ENCODE peak calls at places on chromosomes 13 and 19, in ten cellular contexts. T, U, A, R, Y, V, M, Q, Z and G are unnamed samples.

GRCh38 chr19:16026131-16026530 is 50.2 kb upstream of the TPM4 start:
- DNase-seq in T (no peak), U (no peak), A (no peak), R (no peak), Y (no peak), V (no peak), M (no peak), Q (no peak), Z (no peak), G (peak; percentile 12)

GRCh38 chr19:56667311-56667870 is 4.2 kb downstream of the ZNF835 start:
- DNase-seq in T (no peak), U (no peak), A (no peak), R (no peak), Y (no peak), V (no peak), M (no peak), Q (no peak), Z (no peak), G (no peak)

GRCh38 chr19:16417660-16418596 is 53.8 kb downstream of the EPS15L1 start:
- DNase-seq in T (peak; percentile 29), U (peak; percentile 66), A (peak; percentile 68), R (peak; percentile 85), Y (peak; percentile 65), V (no peak), M (peak; percentile 74), Q (no peak), Z (peak; percentile 89), G (peak; percentile 78)

GRCh38 chr13:104024416-104025170 is 958.4 kb upstream of the SLC10A2 start:
- DNase-seq in T (peak; percentile 13), U (no peak), A (no peak), R (no peak), Y (no peak), V (no peak), M (no peak), Q (no peak), Z (no peak), G (no peak)

GRCh38 chr13:89687066-89687465 is 1660.4 kb upstream of the MIR17HG start:
- DNase-seq in T (no peak), U (no peak), A (no peak), R (no peak), Y (no peak), V (no peak), M (no peak), Q (no peak), Z (no peak), G (no peak)

GRCh38 chr19:45187421-45188100 is 9.0 kb downstream of the BLOC1S3 start:
- DNase-seq in T (no peak), U (no peak), A (no peak), R (peak; percentile 46), Y (peak; percentile 65), V (peak; percentile 22), M (no peak), Q (no peak), Z (peak; percentile 63), G (no peak)

GRCh38 chr19:11673608-11674041 is 65.1 kb downstream of the ZNF823 start:
- DNase-seq in T (no peak), U (peak; percentile 10), A (no peak), R (peak; percentile 84), Y (no peak), V (peak; percentile 42), M (peak; percentile 78), Q (no peak), Z (peak; percentile 87), G (peak; percentile 83)

GRCh38 chr19:28705008-28705407 is 507.9 kb downstream of the UQCRFS1 start:
- DNase-seq in T (peak; percentile 83), U (no peak), A (no peak), R (no peak), Y (no peak), V (no peak), M (no peak), Q (peak; percentile 21), Z (no peak), G (no peak)

GRCh38 chr13:97318532-97318931 is 96.4 kb downstream of the MBNL2 start:
- DNase-seq in T (no peak), U (no peak), A (no peak), R (no peak), Y (no peak), V (no peak), M (no peak), Q (no peak), Z (no peak), G (no peak)

GRCh38 chr13:107753286-107753685 is 462.1 kb downstream of the LIG4 start:
- DNase-seq in T (no peak), U (no peak), A (no peak), R (no peak), Y (no peak), V (no peak), M (no peak), Q (no peak), Z (no peak), G (no peak)

GRCh38 chr13:50379584-50379983 is 364.3 kb downstream of the KCNRG start:
- DNase-seq in T (no peak), U (no peak), A (no peak), R (no peak), Y (no peak), V (no peak), M (no peak), Q (no peak), Z (no peak), G (no peak)

GRCh38 chr13:50130686-50131051 is 115.4 kb downstream of the KCNRG start:
- DNase-seq in T (no peak), U (no peak), A (peak; percentile 7), R (peak; percentile 47), Y (peak; percentile 56), V (no peak), M (no peak), Q (no peak), Z (peak; percentile 58), G (peak; percentile 45)

GRCh38 chr19:12669272-12670158 is 2.9 kb downstream of the WDR83 start:
- DNase-seq in T (peak; percentile 79), U (peak; percentile 81), A (peak; percentile 63), R (peak; percentile 59), Y (peak; percentile 84), V (peak; percentile 82), M (peak; percentile 83), Q (peak; percentile 69), Z (peak; percentile 75), G (peak; percentile 80)

GRCh38 chr13:48819376-48819775 is 156.3 kb upstream of the FNDC3A start:
- DNase-seq in T (no peak), U (no peak), A (no peak), R (no peak), Y (no peak), V (no peak), M (no peak), Q (no peak), Z (no peak), G (no peak)

GRCh38 chr13:80010286-80010831 is 330.6 kb downstream of the SPRY2 start:
- DNase-seq in T (no peak), U (no peak), A (no peak), R (no peak), Y (no peak), V (peak; percentile 4), M (no peak), Q (no peak), Z (no peak), G (no peak)

GRCh38 chr13:31775686-31776085 is 36.4 kb downstream of the RXFP2 start:
- DNase-seq in T (no peak), U (no peak), A (no peak), R (no peak), Y (no peak), V (no peak), M (no peak), Q (no peak), Z (no peak), G (peak; percentile 54)

GRCh38 chr19:21677696-21678418 is 89.5 kb downstream of the ZNF100 start:
- DNase-seq in T (no peak), U (no peak), A (no peak), R (no peak), Y (no peak), V (no peak), M (no peak), Q (no peak), Z (no peak), G (no peak)

GRCh38 chr13:79541426-79542049 is 60.6 kb downstream of the NDFIP2 start:
- DNase-seq in T (peak; percentile 42), U (peak; percentile 10), A (no peak), R (no peak), Y (peak; percentile 61), V (peak; percentile 2), M (no peak), Q (peak; percentile 46), Z (no peak), G (no peak)

GRCh38 chr19:42006569-42006968 is 12.5 kb upstream of the ATP1A3 start:
- DNase-seq in T (no peak), U (no peak), A (no peak), R (no peak), Y (no peak), V (no peak), M (no peak), Q (no peak), Z (no peak), G (no peak)

GRCh38 chr19:3725121-3725520 is 16.9 kb downstream of the TJP3 start:
- DNase-seq in T (no peak), U (no peak), A (no peak), R (no peak), Y (no peak), V (no peak), M (no peak), Q (no peak), Z (no peak), G (no peak)

GRCh38 chr13:110914293-110915056 is 394 bp downstream of the ANKRD10 start:
- DNase-seq in T (no peak), U (peak; percentile 78), A (peak; percentile 47), R (peak; percentile 74), Y (peak; percentile 71), V (peak; percentile 69), M (peak; percentile 86), Q (no peak), Z (peak; percentile 56), G (peak; percentile 89)